ENCODE peak calls at places on chromosomes 11 and 22, in four cellular contexts. H is left ventricle myocardium inferior, S is retinal pigment epithelial cell, K is lower leg skin. I is an unnamed sample.

GRCh38 chr11:121687961-121688566 is 235.3 kb upstream of the SORL1-AS1 start:
- DNase-seq in H (no peak), S (no peak), K (no peak), I (no peak)

GRCh38 chr11:130671801-130672700 is 223.6 kb downstream of the ADAMTS15 start:
- DNase-seq in H (peak; percentile 69), S (peak; percentile 88), K (no peak), I (peak; percentile 83)

GRCh38 chr11:130478204-130478701 is 29.8 kb downstream of the ADAMTS15 start:
- DNase-seq in H (peak; percentile 78), S (peak; percentile 46), K (peak; percentile 92), I (peak; percentile 51)

GRCh38 chr22:19554834-19555404 is 30.7 kb upstream of the CLDN5 start:
- DNase-seq in H (no peak), S (peak; percentile 12), K (no peak), I (no peak)

GRCh38 chr11:40403321-40403720 is 1056.1 kb downstream of the LRRC4C start:
- DNase-seq in H (no peak), S (no peak), K (no peak), I (no peak)

GRCh38 chr11:68340003-68340767 is 27.8 kb downstream of the LRP5 start:
- DNase-seq in H (no peak), S (no peak), K (no peak), I (no peak)

GRCh38 chr11:112784323-112785073 is 176.7 kb upstream of the NCAM1 start:
- DNase-seq in H (peak; percentile 79), S (peak; percentile 34), K (peak; percentile 86), I (peak; percentile 74)

GRCh38 chr11:74004694-74005615 is 3.9 kb downstream of the UCP3 start:
- DNase-seq in H (no peak), S (no peak), K (peak; percentile 80), I (no peak)

GRCh38 chr11:94681140-94681539 is 87.0 kb upstream of the AMOTL1 start:
- DNase-seq in H (no peak), S (no peak), K (no peak), I (no peak)

DNA sequence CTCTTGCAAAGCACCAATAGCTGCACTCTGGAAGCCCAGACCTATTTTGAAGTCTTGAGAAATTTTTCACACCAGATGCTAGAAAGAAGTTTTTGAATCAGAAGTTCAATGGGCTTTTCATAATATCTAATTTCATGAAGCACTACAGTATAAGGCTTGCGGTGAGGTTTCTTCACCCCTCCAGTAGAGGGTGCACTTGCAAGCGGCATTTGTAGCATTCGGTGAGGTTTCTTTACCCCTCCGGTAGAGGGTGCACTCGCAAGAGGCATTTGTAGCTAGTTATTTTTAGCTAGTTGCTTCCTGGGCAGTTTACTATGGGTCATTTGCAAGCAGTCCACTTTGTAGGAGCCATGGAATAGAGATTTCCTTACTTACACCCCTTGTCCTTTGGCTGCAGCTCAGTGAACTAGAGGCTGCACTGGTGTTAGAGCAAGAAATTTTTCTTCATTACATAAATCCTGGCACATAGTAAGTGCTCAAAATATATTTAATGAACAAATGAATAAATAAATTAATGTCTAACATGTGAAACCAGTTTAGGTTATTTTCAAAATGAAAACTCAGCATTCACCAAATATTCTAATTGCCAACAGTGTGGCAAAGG is 7.8 kb upstream of the NOX4 start:
- DNase-seq in H (no peak), S (no peak), K (no peak), I (no peak)
- TF ChIP-seq CTCF in H (no peak), S (peak; percentile 25), K (no peak), I (peak; percentile 47)

GRCh38 chr22:44704159-44705021 is 2.4 kb downstream of the PRR5 start:
- DNase-seq in H (no peak), S (no peak), K (no peak), I (no peak)

GRCh38 chr22:44701187-44701586 is 817 bp upstream of the PRR5 start:
- DNase-seq in H (no peak), S (no peak), K (no peak), I (no peak)

GRCh38 chr22:44701824-44702478 is at the start of gene PRR5:
- DNase-seq in H (peak; percentile 74), S (no peak), K (peak; percentile 94), I (no peak)

GRCh38 chr22:44703269-44703870 is 1.4 kb downstream of the PRR5 start:
- DNase-seq in H (no peak), S (no peak), K (no peak), I (no peak)

DNA sequence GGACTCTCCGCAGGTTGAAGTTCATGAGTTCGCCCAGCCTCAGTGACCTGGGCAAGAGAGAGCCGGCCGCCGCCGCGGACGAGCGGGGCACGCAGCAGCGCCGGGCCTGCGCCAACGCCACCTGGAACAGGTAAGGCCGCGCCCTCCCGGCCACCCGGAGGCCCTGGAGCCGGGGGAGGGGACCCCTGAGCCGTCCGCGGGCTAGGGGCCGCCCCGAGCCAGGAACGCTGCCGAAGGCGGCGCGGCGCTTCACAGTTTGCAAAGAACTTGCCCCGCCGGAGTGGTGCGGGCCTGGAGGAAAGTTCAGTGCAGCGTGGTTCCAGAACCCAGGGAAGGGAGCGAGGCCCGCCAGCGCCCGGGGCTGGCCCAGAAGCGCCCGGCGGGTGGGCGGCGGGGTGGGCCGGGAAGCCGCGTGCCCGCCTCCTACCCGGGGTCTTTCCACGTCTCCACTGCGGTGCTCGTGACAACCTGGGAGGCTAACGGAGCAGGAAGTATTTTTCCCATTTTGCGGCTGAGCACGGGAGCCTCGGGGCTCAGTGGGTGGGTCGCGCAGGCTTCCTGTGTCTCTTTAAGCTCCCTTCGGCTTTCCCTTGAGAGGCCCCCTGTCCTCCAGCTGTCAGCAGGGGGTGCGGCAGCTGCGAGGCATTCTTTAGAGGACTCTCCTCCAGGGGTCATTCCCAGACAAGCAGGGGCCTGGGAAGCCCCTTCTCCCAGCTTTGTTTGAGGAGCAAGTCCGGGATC is 645 bp downstream of the PRR5 start:
- DNase-seq in H (no peak), S (no peak), K (no peak), I (no peak)
- H3K4me3 ChIP-seq in H (peak overlapping the region; percentile 75), S (peak overlapping the region; percentile 52), K (peak overlapping the region; percentile 29), I (peak overlapping the region; percentile 71)

GRCh38 chr11:64007629-64008282 is 21.5 kb downstream of the OTUB1 start:
- DNase-seq in H (peak; percentile 84), S (peak; percentile 71), K (peak; percentile 93), I (no peak)
- TF ChIP-seq CTCF in H (peak; percentile 53), S (peak; percentile 25), K (no peak), I (no peak)

GRCh38 chr11:120137611-120138521 is at the start of gene TRIM29:
- DNase-seq in H (no peak), S (no peak), K (peak; percentile 91), I (no peak)
- H3K4me3 ChIP-seq in H (no peak within 1 kb of the TSS), S (no peak within 1 kb of the TSS), K (peak within 1 kb of the TSS; percentile 48), I (no peak within 1 kb of the TSS)

GRCh38 chr11:77530879-77531278 is 57.0 kb upstream of the PAK1 start:
- DNase-seq in H (no peak), S (no peak), K (peak; percentile 14), I (no peak)
- TF ChIP-seq CTCF in H (no peak), S (no peak), K (no peak), I (no peak)

GRCh38 chr11:76668362-76669155 is 2.0 kb downstream of the LRRC32 start:
- DNase-seq in H (no peak), S (no peak), K (peak; percentile 72), I (no peak)

GRCh38 chr11:76671236-76671590 is 666 bp upstream of the LRRC32 start:
- DNase-seq in H (no peak), S (no peak), K (no peak), I (no peak)

GRCh38 chr11:76671626-76672309 is 1.2 kb upstream of the LRRC32 start:
- DNase-seq in H (no peak), S (no peak), K (no peak), I (no peak)

GRCh38 chr11:76670475-76671235 is at the start of gene LRRC32:
- DNase-seq in H (peak; percentile 75), S (no peak), K (peak; percentile 92), I (no peak)

GRCh38 chr11:76669901-76670474 is 559 bp downstream of the LRRC32 start:
- DNase-seq in H (no peak), S (peak; percentile 48), K (peak; percentile 94), I (peak; percentile 35)
- H3K4me3 ChIP-seq in H (peak overlapping the region; percentile 78), S (peak overlapping the region; percentile 37), K (peak overlapping the region; percentile 32), I (peak overlapping the region; percentile 60)

I was measured in epithelial cell of proximal tubule.